ENCODE peak calls at places on chromosomes 5 and 9, in four cellular contexts. J is HCT116, B is HepG2, M is K562. D is an unnamed sample.

GRCh38 chr5:178384815-178385471 is 152.3 kb upstream of the PHYKPL start:
- DNase-seq in B (no peak), J (no peak), M (no peak), D (no peak)

GRCh38 chr9:88535226-88535931 is 401 bp downstream of the NXNL2 start:
- DNase-seq in M (no peak), B (no peak), J (no peak), D (no peak)

GRCh38 chr5:177452688-177453638 is 6.3 kb downstream of the PRR7 start:
- DNase-seq in M (no peak), J (no peak), B (no peak), D (no peak)

GRCh38 chr5:151451626-151452520 is 4.5 kb downstream of the SLC36A1 start:
- DNase-seq in J (no peak), M (peak), B (peak), D (no peak)

GRCh38 chr5:67679184-67679855 is 482.7 kb upstream of the CD180 start:
- DNase-seq in B (no peak), M (no peak), J (no peak), D (no peak)

GRCh38 chr9:130847306-130848217 is 12.5 kb downstream of the ABL1 start:
- DNase-seq in B (peak), M (peak), J (no peak), D (no peak)

GRCh38 chr5:125058185-125058826 is 311.9 kb upstream of the ZNF608 start:
- DNase-seq in B (no peak), M (no peak), J (no peak), D (no peak)

GRCh38 chr5:148559461-148559860 is 94.9 kb downstream of the HTR4 start:
- DNase-seq in B (no peak), J (no peak), M (peak), D (no peak)

GRCh38 chr5:112142769-112143270 is 276.3 kb downstream of the EPB41L4A start:
- DNase-seq in M (no peak), J (no peak), B (no peak), D (no peak)

GRCh38 chr9:21873540-21874221 is 71.2 kb downstream of the MTAP start:
- DNase-seq in M (no peak), B (no peak), J (peak), D (no peak)

GRCh38 chr9:125380406-125380805 is 118.8 kb downstream of the GAPVD1 start:
- DNase-seq in M (no peak), J (no peak), B (no peak), D (no peak)

GRCh38 chr5:57458443-57458842 is 24.2 kb downstream of the ACTBL2 start:
- DNase-seq in M (no peak), B (no peak), J (no peak), D (no peak)

GRCh38 chr5:62731011-62731410 is 152.4 kb downstream of the LRRC70 start:
- DNase-seq in M (no peak), J (no peak), B (no peak), D (no peak)

GRCh38 chr9:92669527-92669889 is 423 bp downstream of the IPPK start:
- DNase-seq in M (peak), B (no peak), J (no peak), D (no peak)

GRCh38 chr5:136016945-136017530 is 11.8 kb upstream of the TGFBI start:
- DNase-seq in J (peak), M (no peak), B (no peak), D (no peak)

GRCh38 chr9:18775969-18776368 is 257.0 kb downstream of the SAXO1 start:
- DNase-seq in B (no peak), M (no peak), J (no peak), D (no peak)

GRCh38 chr5:131991593-131992324 is 19.7 kb downstream of the ACSL6 start:
- DNase-seq in J (no peak), B (no peak), M (no peak), D (no peak)

GRCh38 chr9:35726876-35727438 is 5.0 kb downstream of the TLN1 start:
- DNase-seq in J (no peak), B (peak), M (no peak), D (no peak)

GRCh38 chr9:129751841-129752801 is 721 bp downstream of the PTGES start:
- DNase-seq in J (no peak), M (no peak), B (no peak), D (no peak)

GRCh38 chr5:58090704-58091103 is 369.2 kb downstream of the PLK2 start:
- DNase-seq in B (no peak), M (no peak), J (no peak), D (no peak)

GRCh38 chr5:56357426-56357825 is 124.3 kb upstream of the ANKRD55 start:
- DNase-seq in B (no peak), M (no peak), J (no peak), D (no peak)

GRCh38 chr9:25602366-25603044 is 75.7 kb downstream of the TUSC1 start:
- DNase-seq in J (no peak), M (no peak), B (no peak), D (no peak)

GRCh38 chr5:142894749-142895148 is 124.6 kb downstream of the ARHGAP26 start:
- DNase-seq in J (no peak), B (peak), M (no peak), D (no peak)

GRCh38 chr9:137828527-137829259 is 48.9 kb upstream of the CACNA1B start:
- DNase-seq in J (no peak), B (no peak), M (peak), D (no peak)

GRCh38 chr9:99873531-99873930 is 32.9 kb upstream of the STX17 start:
- DNase-seq in M (no peak), B (no peak), J (no peak), D (no peak)

GRCh38 chr9:89657765-89658164 is 53.0 kb downstream of the GADD45G start:
- DNase-seq in B (no peak), J (no peak), M (no peak), D (no peak)

GRCh38 chr9:89655990-89656657 is 51.3 kb downstream of the GADD45G start:
- DNase-seq in M (no peak), B (no peak), J (no peak), D (no peak)

GRCh38 chr9:89654025-89654662 is 49.3 kb downstream of the GADD45G start:
- DNase-seq in J (no peak), M (no peak), B (no peak), D (no peak)

GRCh38 chr9:89658401-89658800 is 53.6 kb downstream of the GADD45G start:
- DNase-seq in M (no peak), J (no peak), B (no peak), D (no peak)

GRCh38 chr9:89655047-89655989 is 50.5 kb downstream of the GADD45G start:
- DNase-seq in J (no peak), M (no peak), B (no peak), D (no peak)
- TF ChIP-seq TCF7L2 in J (no peak), M (no peak), B (no peak), D (no peak)

DNA sequence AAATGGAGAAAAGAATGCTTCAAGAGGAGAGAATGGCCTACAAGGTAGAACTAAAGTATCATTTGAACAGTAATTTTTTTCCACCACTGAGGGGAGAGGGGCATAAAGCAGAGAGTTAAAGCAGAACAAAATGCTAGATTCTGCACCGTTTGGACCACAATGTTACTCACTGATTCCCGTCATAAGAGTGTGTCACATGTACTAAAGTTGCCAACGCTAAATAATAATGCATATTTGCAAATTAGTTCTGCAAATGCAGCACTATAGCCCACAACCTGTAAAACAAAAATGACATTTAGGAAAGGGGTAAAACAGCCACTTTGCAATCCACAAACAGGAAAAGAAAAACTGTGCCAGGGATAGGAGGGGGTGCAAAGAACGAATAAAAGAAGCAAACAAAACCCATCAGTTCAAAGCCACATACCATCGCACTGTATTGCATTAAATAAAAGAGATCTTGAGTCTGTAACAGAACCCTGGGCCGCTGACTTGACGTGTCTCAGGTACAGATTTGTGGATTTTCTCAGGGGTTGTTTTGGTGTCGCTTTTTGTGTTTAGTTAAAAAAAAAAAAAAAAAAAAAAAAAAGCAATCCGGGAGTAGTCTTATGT is 7.7 kb upstream of the NFIB start:
- DNase-seq in B (no peak), J (no peak), M (no peak), D (no peak)
- TF ChIP-seq TCF7L2 in B (no peak), J (no peak), M (no peak), D (no peak)

DNA sequence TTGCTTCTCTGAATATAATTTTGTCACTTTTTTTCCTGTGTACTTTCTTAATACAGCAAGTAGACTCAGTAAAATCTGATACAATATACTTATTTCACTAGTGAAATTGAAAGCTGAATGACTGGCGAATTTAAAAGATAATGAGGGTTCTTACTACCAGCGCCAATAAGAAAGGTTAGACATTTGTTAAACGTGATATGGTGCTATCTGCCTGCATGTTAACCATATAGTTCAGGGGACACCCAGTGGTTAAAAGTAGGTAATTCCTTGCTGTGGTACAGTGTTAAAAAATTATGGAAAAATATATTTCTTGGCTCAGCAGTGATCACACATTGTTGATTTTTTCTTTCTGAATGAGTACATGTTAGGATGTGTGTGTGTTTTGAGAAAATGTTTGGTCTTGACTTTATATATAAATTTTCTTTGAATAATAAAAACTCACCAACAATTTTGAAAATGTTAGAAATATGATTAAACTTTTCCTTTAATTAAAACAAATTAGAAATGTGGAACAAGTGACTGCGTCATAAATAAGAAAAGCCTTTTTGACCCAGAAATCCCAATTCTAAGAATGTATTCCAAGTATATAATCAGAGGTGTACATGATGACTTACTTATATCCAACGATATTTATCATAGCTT is 25.8 kb downstream of the CAST start:
- DNase-seq in J (peak), B (peak), M (peak), D (no peak)
- TF ChIP-seq TCF7L2 in J (no peak), B (no peak), M (no peak), D (no peak)

DNA sequence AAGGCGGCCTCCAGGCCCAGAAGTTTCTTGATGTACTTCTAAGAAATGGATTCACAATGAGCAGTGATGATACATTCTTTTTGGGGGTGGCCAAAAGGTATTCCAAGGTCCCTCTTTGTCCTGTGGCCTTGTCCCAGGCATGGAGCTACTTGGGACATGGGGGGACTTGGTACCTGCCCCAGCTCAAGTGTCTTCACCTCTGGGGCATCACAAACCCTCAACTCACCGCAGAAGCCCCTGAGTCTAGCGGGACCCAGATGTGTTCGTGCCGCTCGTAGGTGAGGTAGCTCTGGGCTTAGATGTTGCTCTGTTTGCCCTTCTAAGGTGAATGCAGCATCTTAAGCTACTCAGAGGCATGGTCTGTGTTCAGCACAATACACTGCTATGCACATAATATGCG is 338.0 kb upstream of the IRX4 start:
- DNase-seq in B (no peak), M (no peak), J (no peak), D (no peak)
- TF ChIP-seq TCF7L2 in B (no peak), M (no peak), J (no peak), D (no peak)

GRCh38 chr5:9362600-9362999 is 183.3 kb downstream of the SEMA5A start:
- DNase-seq in J (no peak), B (no peak), M (no peak), D (no peak)

GRCh38 chr5:9363026-9363793 is 182.7 kb downstream of the SEMA5A start:
- DNase-seq in M (no peak), J (no peak), B (no peak), D (no peak)

GRCh38 chr5:9358961-9359686 is 186.8 kb downstream of the SEMA5A start:
- DNase-seq in M (no peak), J (no peak), B (no peak), D (no peak)

GRCh38 chr5:9365501-9365900 is 180.4 kb downstream of the SEMA5A start:
- DNase-seq in M (no peak), B (no peak), J (no peak), D (no peak)

DNA sequence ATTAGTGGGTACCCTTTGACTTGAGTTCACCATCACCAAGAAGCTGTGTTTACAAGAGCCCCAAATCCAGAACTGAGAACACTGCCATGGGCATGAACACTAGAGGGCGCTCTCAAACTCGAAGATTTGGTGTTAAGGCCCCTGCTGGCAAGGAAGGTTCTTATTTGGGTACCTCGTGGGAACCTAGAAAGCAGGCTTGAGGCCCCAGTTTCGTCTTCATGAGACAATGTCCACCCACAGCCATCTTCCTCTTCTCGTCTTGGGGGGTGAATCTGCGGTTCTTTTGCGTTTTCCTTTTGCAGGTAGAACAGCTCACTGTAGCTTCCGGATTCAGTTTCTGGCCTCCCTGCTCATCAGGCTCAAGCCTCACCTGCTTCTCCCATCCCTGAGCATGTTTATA is 184.0 kb downstream of the SEMA5A start:
- DNase-seq in J (peak), B (peak), M (peak), D (peak)
- TF ChIP-seq TCF7L2 in J (no peak), B (no peak), M (no peak), D (no peak)

DNA sequence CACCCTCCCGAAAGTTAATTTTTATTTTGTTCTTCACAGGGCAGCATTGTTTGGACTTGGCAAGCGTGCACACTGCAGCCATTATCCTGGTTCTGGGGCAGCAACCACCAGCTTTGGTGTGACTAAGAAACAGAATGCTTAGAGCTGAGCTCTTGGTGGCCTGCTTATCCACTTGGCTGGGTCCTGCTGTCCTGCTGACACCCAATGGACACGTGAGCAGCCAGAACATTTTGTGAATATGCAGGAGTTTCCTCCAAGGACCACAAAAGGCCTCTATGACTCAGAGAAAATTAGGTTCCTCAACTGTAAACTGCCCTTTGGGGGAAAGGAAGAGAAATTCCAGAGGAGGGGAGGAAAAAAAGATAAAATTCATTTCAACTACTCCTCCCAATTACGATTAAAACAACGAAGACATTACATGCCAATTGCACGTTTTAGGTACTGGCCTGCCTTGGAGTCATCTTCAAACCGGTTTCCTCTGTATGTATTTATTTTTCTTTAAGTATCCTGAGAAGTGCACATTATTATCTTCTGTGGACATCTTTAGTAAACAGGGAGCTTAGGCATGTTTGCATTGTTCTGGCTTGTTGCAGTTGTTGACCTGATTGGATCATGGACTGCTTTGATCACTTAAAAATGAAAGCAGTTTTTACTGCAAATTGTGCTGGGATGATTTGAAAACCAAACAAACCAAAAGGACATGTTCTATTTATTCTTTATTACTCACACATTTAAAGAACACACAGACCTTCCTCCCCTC is 82.3 kb upstream of the TLE4 start:
- DNase-seq in B (peak), M (no peak), J (no peak), D (no peak)
- TF ChIP-seq TCF7L2 in B (peak), M (no peak), J (no peak), D (peak)